ENCODE peak calls at places on chromosome 2, in four cellular contexts. H is activated CD8-positive, alpha-beta memory T cell treated with anti-CD3 and anti-CD28 coated beads for 1 hour; N is stimulated activated CD4-positive, alpha-beta T cell treated with anti-CD3 and anti-CD28 coated beads, Interleukin-15, amount 100 ng/mL, for 24 hours; L is small intestine. D is an unnamed sample.

GRCh38 chr2:81077396-81077795 is 772.8 kb upstream of the LRRTM1 start:
- DNase-seq in N (no peak), L (no peak), H (no peak), D (no peak)

GRCh38 chr2:102191501-102191900 is 4.7 kb downstream of the IL1RL2 start:
- DNase-seq in H (no peak), L (no peak), N (no peak), D (no peak)

GRCh38 chr2:115160523-115161521 is 718.4 kb downstream of the DPP10 start:
- DNase-seq in H (no peak), N (peak), L (peak), D (no peak)

GRCh38 chr2:116980354-116980753 is 834.1 kb upstream of the DDX18 start:
- DNase-seq in N (no peak), L (no peak), H (no peak), D (no peak)

GRCh38 chr2:222318712-222319575 is 20.1 kb upstream of the PAX3 start:
- DNase-seq in H (no peak), L (no peak), N (peak), D (no peak)

GRCh38 chr2:161775971-161776370 is 151.8 kb downstream of the SLC4A10 start:
- DNase-seq in L (no peak), N (no peak), H (no peak), D (no peak)

GRCh38 chr2:145484443-145485086 is 964.6 kb upstream of the ZEB2 start:
- DNase-seq in H (no peak), L (no peak), N (no peak), D (no peak)

GRCh38 chr2:72719416-72719815 is 106.4 kb downstream of the EXOC6B start:
- DNase-seq in L (no peak), N (no peak), H (no peak), D (no peak)

GRCh38 chr2:142796161-142796560 is 81.3 kb upstream of the KYNU start:
- DNase-seq in N (no peak), H (no peak), L (no peak), D (no peak)

GRCh38 chr2:196427996-196428634 is 211.4 kb upstream of the CCDC150 start:
- DNase-seq in L (no peak), H (no peak), N (no peak), D (no peak)

GRCh38 chr2:58466803-58467202 is 225.7 kb upstream of the FANCL start:
- DNase-seq in H (no peak), N (no peak), L (no peak), D (no peak)

GRCh38 chr2:109614715-109615636 is 812 bp downstream of the SOWAHC start:
- DNase-seq in H (no peak), L (peak), N (peak), D (no peak)

GRCh38 chr2:173175222-173175621 is 99.6 kb downstream of the MAP3K20 start:
- DNase-seq in H (no peak), L (no peak), N (no peak), D (no peak)

GRCh38 chr2:190507135-190507534 is 27.4 kb downstream of the NEMP2 start:
- DNase-seq in L (no peak), H (no peak), N (no peak), D (no peak)

GRCh38 chr2:105873721-105874120 is 129.0 kb downstream of the NCK2 start:
- DNase-seq in N (peak), H (no peak), L (no peak), D (no peak)

GRCh38 chr2:105297211-105297610 is 32.3 kb downstream of the TGFBRAP1 start:
- DNase-seq in N (no peak), L (no peak), H (no peak), D (no peak)

GRCh38 chr2:75570948-75571729 is 10.4 kb upstream of the EVA1A start:
- DNase-seq in H (no peak), L (no peak), N (no peak), D (no peak)

GRCh38 chr2:49714433-49714832 is 560.1 kb upstream of the FSHR start:
- DNase-seq in L (no peak), N (no peak), H (no peak), D (no peak)

GRCh38 chr2:1488851-1489250 is 75.6 kb downstream of the TPO start:
- DNase-seq in H (no peak), N (no peak), L (no peak), D (no peak)